ENCODE peak calls at places on chromosomes 7 and 10, in four cellular contexts. F, A, X and Z are unnamed samples.

GRCh38 chr10:88232029-88232895 is 350.9 kb downstream of the RNLS start:
- DNase-seq in A (no peak), X (no peak), F (no peak), Z (no peak)

GRCh38 chr7:5690931-5691461 is 90.5 kb downstream of the RNF216 start:
- DNase-seq in A (no peak), F (no peak), X (no peak), Z (no peak)

GRCh38 chr10:90432891-90433290 is 424.9 kb downstream of the HTR7 start:
- DNase-seq in F (no peak), X (no peak), A (no peak), Z (no peak)

GRCh38 chr10:73998623-73999622 is 1.0 kb downstream of the VCL start:
- DNase-seq in X (peak), A (peak), F (no peak), Z (no peak)

GRCh38 chr7:112267944-112268691 is 61.6 kb downstream of the ZNF277 start:
- DNase-seq in F (no peak), A (no peak), X (no peak), Z (no peak)

GRCh38 chr10:132941640-132942051 is 724 bp downstream of the CFAP46 start:
- DNase-seq in A (no peak), F (no peak), X (no peak), Z (no peak)

GRCh38 chr10:12414278-12414988 is 65.1 kb downstream of the CAMK1D start:
- DNase-seq in A (no peak), X (no peak), F (no peak), Z (no peak)

GRCh38 chr7:149654588-149654987 is 118.8 kb downstream of the ZNF467 start:
- DNase-seq in F (no peak), X (no peak), A (no peak), Z (no peak)

GRCh38 chr10:60801538-60801937 is 23.3 kb downstream of the CDK1 start:
- DNase-seq in F (no peak), A (peak), X (no peak), Z (no peak)

GRCh38 chr10:35399414-35400009 is 63.2 kb downstream of the CCNY start:
- DNase-seq in X (no peak), F (no peak), A (no peak), Z (no peak)

GRCh38 chr10:48604039-48604407 is 850 bp downstream of the ARHGAP22 start:
- DNase-seq in A (no peak), F (no peak), X (no peak), Z (no peak)

GRCh38 chr7:73770002-73770859 is at the start of gene CLDN3:
- DNase-seq in X (no peak), F (no peak), A (no peak), Z (no peak)